ENCODE peak calls at places on chromosomes 2 and 18, in seven cellular contexts. D, Y, U, H, Z, K and F are unnamed samples.
A peak's percentile ranks its signal among the peaks of the same experiment; 100 is the strongest.

GRCh38 chr2:198143793-198144192 is 339.4 kb downstream of the PLCL1 start:
- DNase-seq in D (no peak), Y (no peak), U (no peak), H (no peak), Z (no peak), K (no peak), F (no peak)

GRCh38 chr18:24922491-24922890 is 429.5 kb downstream of the ZNF521 start:
- DNase-seq in D (no peak), Y (no peak), U (peak; percentile 57), H (no peak), Z (no peak), K (no peak), F (no peak)

GRCh38 chr2:38184964-38185603 is 109.1 kb upstream of the CYP1B1 start:
- DNase-seq in D (no peak), Y (no peak), U (no peak), H (no peak), Z (no peak), K (peak; percentile 73), F (no peak)

GRCh38 chr2:108605947-108606346 is 71.7 kb downstream of the LIMS1 start:
- DNase-seq in D (no peak), Y (no peak), U (no peak), H (no peak), Z (no peak), K (no peak), F (no peak)

GRCh38 chr2:70656421-70657010 is 102.9 kb upstream of the TGFA start:
- DNase-seq in D (no peak), Y (no peak), U (no peak), H (no peak), Z (no peak), K (no peak), F (no peak)

GRCh38 chr2:83536489-83537020 is 922.5 kb downstream of the SUCLG1 start:
- DNase-seq in D (no peak), Y (no peak), U (no peak), H (no peak), Z (no peak), K (no peak), F (no peak)

GRCh38 chr2:85933753-85934594 is 45.2 kb upstream of the ST3GAL5 start:
- DNase-seq in D (no peak), Y (no peak), U (no peak), H (no peak), Z (no peak), K (peak; percentile 92), F (no peak)

GRCh38 chr2:2848621-2849443 is 517.8 kb upstream of the MYT1L start:
- DNase-seq in D (no peak), Y (no peak), U (no peak), H (no peak), Z (no peak), K (no peak), F (peak; percentile 50)

GRCh38 chr2:197058777-197059176 is 132.3 kb upstream of the PGAP1 start:
- DNase-seq in D (no peak), Y (no peak), U (no peak), H (no peak), Z (no peak), K (no peak), F (no peak)

GRCh38 chr2:191148766-191149165 is 2.0 kb downstream of the STAT4 start:
- DNase-seq in D (no peak), Y (no peak), U (no peak), H (no peak), Z (no peak), K (no peak), F (no peak)

GRCh38 chr2:178508646-178509045 is 28.4 kb downstream of the PLEKHA3 start:
- DNase-seq in D (no peak), Y (no peak), U (no peak), H (no peak), Z (no peak), K (no peak), F (no peak)

GRCh38 chr18:36406805-36407204 is 109.3 kb downstream of the FHOD3 start:
- DNase-seq in D (no peak), Y (no peak), U (no peak), H (no peak), Z (no peak), K (no peak), F (no peak)

GRCh38 chr18:3255611-3256165 is 6.2 kb upstream of the MYL12B start:
- DNase-seq in D (no peak), Y (no peak), U (no peak), H (no peak), Z (no peak), K (no peak), F (no peak)
- TF ChIP-seq POLR2A in D (no peak), Y (no peak), U (no peak), H (no peak), Z (no peak), K (no peak), F (no peak)

GRCh38 chr2:210459407-210459806 is 17.2 kb downstream of the LANCL1 start:
- DNase-seq in D (no peak), Y (no peak), U (no peak), H (no peak), Z (no peak), K (no peak), F (no peak)

GRCh38 chr2:210458395-210458794 is 18.2 kb downstream of the LANCL1 start:
- DNase-seq in D (no peak), Y (no peak), U (no peak), H (no peak), Z (no peak), K (no peak), F (no peak)

GRCh38 chr2:210461401-210461800 is 15.2 kb downstream of the LANCL1 start:
- DNase-seq in D (no peak), Y (no peak), U (no peak), H (no peak), Z (no peak), K (no peak), F (no peak)

GRCh38 chr2:210460863-210461227 is 15.7 kb downstream of the LANCL1 start:
- DNase-seq in D (no peak), Y (no peak), U (no peak), H (no peak), Z (no peak), K (no peak), F (no peak)

DNA sequence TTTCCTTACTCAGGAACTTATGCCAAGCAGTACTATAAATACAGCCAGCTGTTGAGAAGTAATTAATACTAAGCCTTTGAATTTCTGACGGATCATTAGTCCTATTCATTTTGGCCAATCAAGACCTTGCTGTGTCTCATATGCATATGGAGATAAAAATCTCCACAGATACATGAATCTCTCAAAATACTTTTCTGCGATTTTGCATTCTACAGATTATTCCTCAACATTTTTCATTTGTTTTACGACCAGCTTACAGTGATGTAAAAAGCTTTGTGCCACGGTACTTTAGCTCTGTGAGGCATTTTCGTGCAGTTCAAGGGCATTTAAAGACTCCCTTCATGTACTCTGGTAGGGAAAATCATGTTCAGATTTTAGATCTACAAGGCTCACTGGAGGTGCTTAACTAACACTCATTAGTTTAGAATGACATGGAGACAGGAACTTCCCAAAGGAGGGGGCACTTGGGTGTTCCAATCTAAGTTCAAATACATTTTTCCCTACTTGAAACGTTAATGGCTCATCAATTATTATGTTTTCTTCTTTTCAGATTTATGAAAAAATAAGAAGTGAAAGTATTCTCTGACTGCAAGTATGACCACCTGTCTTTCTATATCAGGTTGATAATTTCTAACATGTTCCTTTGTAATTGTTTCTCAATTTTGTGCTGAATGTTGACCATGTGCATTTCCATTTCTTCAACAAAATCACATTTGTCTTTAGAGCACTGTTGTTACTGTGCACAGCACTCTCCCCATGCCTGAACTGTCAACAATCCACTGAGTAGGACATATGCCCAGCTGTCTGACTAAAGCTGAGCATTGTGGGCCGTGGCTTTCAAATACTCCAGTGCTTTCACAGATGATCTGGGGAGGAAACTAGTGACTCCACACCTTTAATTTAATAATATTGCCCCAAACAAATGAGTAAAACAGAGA is 16.4 kb downstream of the LANCL1 start:
- DNase-seq in D (no peak), Y (no peak), U (no peak), H (no peak), Z (no peak), K (no peak), F (no peak)
- H3K36me3 ChIP-seq in D (peaks cover 4% of the 10 kb centered on the region), Y (no peaks in the 10 kb centered on the region), U (peaks cover 21% of the 10 kb centered on the region), H (no peaks in the 10 kb centered on the region), Z (no peaks in the 10 kb centered on the region), K (peaks cover 9% of the 10 kb centered on the region), F (peaks cover 32% of the 10 kb centered on the region)

GRCh38 chr2:75025633-75026380 is 67.4 kb downstream of the POLE4 start:
- DNase-seq in D (no peak), Y (no peak), U (no peak), H (no peak), Z (no peak), K (peak; percentile 61), F (no peak)

GRCh38 chr2:75021672-75022071 is 63.2 kb downstream of the POLE4 start:
- DNase-seq in D (no peak), Y (no peak), U (no peak), H (no peak), Z (no peak), K (peak; percentile 80), F (no peak)

GRCh38 chr2:75022516-75022915 is 64.1 kb downstream of the POLE4 start:
- DNase-seq in D (no peak), Y (no peak), U (no peak), H (no peak), Z (no peak), K (peak; percentile 72), F (no peak)

GRCh38 chr2:75027886-75028285 is 69.4 kb downstream of the POLE4 start:
- DNase-seq in D (no peak), Y (no peak), U (no peak), H (no peak), Z (no peak), K (no peak), F (no peak)

GRCh38 chr2:75025216-75025615 is 66.8 kb downstream of the POLE4 start:
- DNase-seq in D (no peak), Y (no peak), U (no peak), H (no peak), Z (no peak), K (no peak), F (no peak)
- TF ChIP-seq POLR2A in D (no peak), Y (no peak), U (no peak), H (no peak), Z (no peak), K (no peak), F (no peak)

GRCh38 chr2:98552499-98553179 is 55.7 kb downstream of the COA5 start:
- DNase-seq in D (no peak), Y (no peak), U (no peak), H (no peak), Z (no peak), K (peak; percentile 94), F (peak; percentile 10)

GRCh38 chr2:98547092-98547798 is 61.1 kb downstream of the COA5 start:
- DNase-seq in D (no peak), Y (no peak), U (no peak), H (no peak), Z (no peak), K (no peak), F (no peak)

GRCh38 chr2:98551316-98551715 is 57.0 kb downstream of the COA5 start:
- DNase-seq in D (no peak), Y (no peak), U (no peak), H (no peak), Z (no peak), K (no peak), F (no peak)

GRCh38 chr2:98548920-98549818 is 59.1 kb downstream of the COA5 start:
- DNase-seq in D (peak; percentile 31), Y (no peak), U (no peak), H (no peak), Z (no peak), K (no peak), F (peak; percentile 50)

DNA sequence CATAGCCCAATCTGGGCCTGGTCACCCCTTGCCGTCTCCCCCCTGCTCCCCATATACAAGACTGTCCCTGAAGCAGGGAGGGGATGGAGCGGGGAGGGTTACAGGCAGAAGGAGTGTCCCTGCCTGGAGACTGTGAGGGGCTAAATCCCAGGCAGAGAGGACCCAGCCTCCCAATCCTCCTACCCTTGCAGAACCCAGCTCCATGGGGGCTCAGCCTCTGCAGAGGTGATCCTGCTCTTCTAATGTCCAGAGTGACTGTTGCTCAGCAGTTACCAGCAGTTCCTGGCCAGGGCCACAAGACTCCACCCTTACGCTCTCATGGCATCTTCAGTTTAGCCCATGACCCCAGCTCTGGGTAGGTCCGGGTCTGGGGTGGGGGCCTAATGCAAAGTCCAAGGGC is 58.1 kb downstream of the COA5 start:
- DNase-seq in D (no peak), Y (no peak), U (no peak), H (no peak), Z (no peak), K (no peak), F (peak; percentile 44)
- H3K36me3 ChIP-seq in D (peaks cover 26% of the 10 kb centered on the region), Y (no peaks in the 10 kb centered on the region), U (peaks cover 51% of the 10 kb centered on the region), H (no peaks in the 10 kb centered on the region), Z (no peaks in the 10 kb centered on the region), K (peaks cover 20% of the 10 kb centered on the region), F (no peaks in the 10 kb centered on the region)